ENCODE peak calls at places on chromosomes 11 and 22, in seven cellular contexts. U is LoVo; S is A549; V is HFFc6; Y is stimulated activated CD4-positive, alpha-beta T cell treated with anti-CD3 and anti-CD28 coated beads, Interleukin-12 subunit alpha, Interleukin-12 subunit beta, amount 100 ng/mL, for 4 hours; N is iPS-NIHi11; R is stromal cell of bone marrow. B is an unnamed sample.

GRCh38 chr11:19715373-19715772 is 2.7 kb downstream of the NAV2 start:
- DNase-seq in R (peak), V (peak), U (no peak), S (peak), N (no peak), Y (no peak), B (peak)

GRCh38 chr22:26168934-26169311 is 339 bp upstream of the SEZ6L start:
- DNase-seq in U (no peak), N (no peak), V (no peak), S (no peak), Y (no peak), R (no peak), B (no peak)

GRCh38 chr11:116696381-116696941 is 76.3 kb downstream of the BUD13 start:
- DNase-seq in R (no peak), U (no peak), N (peak), V (peak), Y (no peak), S (no peak), B (no peak)

GRCh38 chr11:114308689-114309089 is 12.5 kb downstream of the NNMT start:
- DNase-seq in S (no peak), Y (no peak), V (no peak), U (no peak), R (peak), N (no peak), B (peak)

GRCh38 chr11:45927684-45928413 is 5.4 kb downstream of the LARGE2 start:
- DNase-seq in Y (no peak), U (no peak), N (no peak), R (no peak), V (no peak), S (no peak), B (no peak)

GRCh38 chr11:127275771-127276170 is 275.2 kb upstream of the KIRREL3 start:
- DNase-seq in R (no peak), U (no peak), V (no peak), S (no peak), N (no peak), Y (no peak), B (no peak)

GRCh38 chr11:68402355-68403031 is 58.1 kb upstream of the PPP6R3 start:
- DNase-seq in N (peak), V (no peak), U (no peak), Y (no peak), R (no peak), S (no peak), B (no peak)

GRCh38 chr11:2287102-2287501 is 14.6 kb downstream of the C11orf21 start:
- DNase-seq in S (no peak), V (no peak), Y (no peak), N (no peak), U (no peak), R (no peak), B (no peak)

GRCh38 chr11:117820516-117820915 is 4.0 kb downstream of the FXYD2 start:
- DNase-seq in N (no peak), V (no peak), U (no peak), S (no peak), R (no peak), Y (no peak), B (no peak)

GRCh38 chr11:94563848-94564442 is 3.2 kb upstream of the PIWIL4 start:
- DNase-seq in R (no peak), S (no peak), Y (no peak), N (no peak), U (no peak), V (no peak), B (no peak)

GRCh38 chr11:11027271-11027670 is 169.4 kb upstream of the ZBED5 start:
- DNase-seq in V (peak), R (peak), U (no peak), Y (no peak), S (peak), N (no peak), B (no peak)

GRCh38 chr11:64924910-64925284 is 408 bp downstream of the PPP2R5B start:
- DNase-seq in V (no peak), N (no peak), U (no peak), R (no peak), Y (peak), S (no peak), B (no peak)

GRCh38 chr11:118980191-118980881 is 8.8 kb downstream of the FOXR1 start:
- DNase-seq in V (no peak), S (no peak), N (peak), U (no peak), R (no peak), Y (no peak), B (no peak)

GRCh38 chr11:108496643-108497256 is 1.4 kb downstream of the POGLUT3 start:
- DNase-seq in R (no peak), N (no peak), S (no peak), Y (no peak), U (no peak), V (no peak), B (no peak)

GRCh38 chr22:31680764-31681624 is 19.0 kb upstream of the PISD start:
- DNase-seq in U (peak), N (no peak), V (peak), Y (no peak), R (peak), S (no peak), B (no peak)

GRCh38 chr11:126318642-126319373 is 14.9 kb downstream of the DCPS start:
- DNase-seq in Y (no peak), U (no peak), S (no peak), R (peak), N (no peak), V (peak), B (no peak)

GRCh38 chr11:119195680-119196079 is 10.4 kb downstream of the NHERF4 start:
- DNase-seq in R (peak), U (no peak), V (peak), Y (no peak), N (peak), S (peak), B (peak)

GRCh38 chr11:66336234-66337102 is at the start of gene RIN1:
- DNase-seq in Y (no peak), S (peak), N (peak), V (peak), U (peak), R (peak), B (peak)

GRCh38 chr11:11397043-11397415 is 44.0 kb upstream of the CSNK2A3 start:
- DNase-seq in N (no peak), R (no peak), U (no peak), Y (no peak), V (no peak), S (no peak), B (no peak)

GRCh38 chr22:35952576-35952975 is 76.0 kb downstream of the RBFOX2 start:
- DNase-seq in U (no peak), N (no peak), S (no peak), V (no peak), Y (no peak), R (no peak), B (no peak)

GRCh38 chr11:75703709-75704237 is 13.9 kb upstream of the MOGAT2 start:
- DNase-seq in Y (no peak), U (no peak), V (no peak), S (no peak), N (no peak), R (no peak), B (no peak)

GRCh38 chr11:46281374-46281831 is 3.9 kb downstream of the CREB3L1 start:
- DNase-seq in R (no peak), U (peak), Y (no peak), N (no peak), V (no peak), S (no peak), B (no peak)

GRCh38 chr11:105854269-105854668 is 167.8 kb downstream of the MSANTD4 start:
- DNase-seq in U (no peak), N (no peak), R (no peak), S (no peak), V (no peak), Y (no peak), B (no peak)

GRCh38 chr22:26298605-26299310 is 129.5 kb downstream of the SEZ6L start:
- DNase-seq in U (no peak), Y (no peak), S (no peak), R (no peak), N (no peak), V (no peak), B (no peak)

GRCh38 chr11:116509566-116509965 is 263.2 kb downstream of the BUD13 start:
- DNase-seq in N (no peak), R (no peak), Y (no peak), S (no peak), U (no peak), V (no peak), B (no peak)

GRCh38 chr11:128603003-128603715 is 15.8 kb upstream of the ETS1 start:
- DNase-seq in U (no peak), R (no peak), V (no peak), N (no peak), S (no peak), Y (no peak), B (no peak)

GRCh38 chr11:99268895-99269294 is 248.1 kb downstream of the CNTN5 start:
- DNase-seq in Y (no peak), N (no peak), R (no peak), S (no peak), V (no peak), U (no peak), B (peak)

GRCh38 chr11:101974255-101974654 is 57.9 kb upstream of the ANGPTL5 start:
- DNase-seq in R (peak), N (no peak), V (peak), U (no peak), S (peak), Y (no peak), B (peak)

B was measured in dermis microvascular lymphatic vessel endothelial cell.